ENCODE peak calls at places on chromosomes 4 and X, in eight cellular contexts. D is GM23248, W is K562, V is neural progenitor cell, R is HepG2, F is GM23338, P is fibroblast of lung, H is H1. N is an unnamed sample.

GRCh38 chr4:129335263-129335662 is 239.3 kb downstream of the C4orf33 start:
- DNase-seq in W (no peak), D (no peak), F (no peak), P (no peak), V (no peak), H (no peak), R (no peak), N (no peak)

GRCh38 chr4:51906167-51906647 is 63.3 kb downstream of the DCUN1D4 start:
- DNase-seq in W (no peak), H (no peak), P (peak), D (no peak), F (no peak), R (no peak), V (no peak), N (no peak)

GRCh38 chr4:1113311-1114009 is at the start of gene RNF212:
- DNase-seq in P (peak), V (peak), H (peak), W (no peak), R (no peak), F (peak), D (peak), N (no peak)

GRCh38 chrX:17788439-17788838 is 51.1 kb downstream of the SCML1 start:
- DNase-seq in D (peak), P (peak), V (peak), F (peak), R (peak), W (peak), H (peak), N (peak)

GRCh38 chr4:7941111-7942018 is 1.7 kb upstream of the AFAP1 start:
- DNase-seq in P (no peak), W (no peak), R (no peak), F (peak), V (no peak), H (no peak), D (peak), N (no peak)

GRCh38 chrX:69961365-69962072 is 88.2 kb downstream of the AWAT2 start:
- DNase-seq in W (no peak), D (no peak), P (no peak), V (no peak), R (no peak), H (no peak), F (no peak), N (no peak)

GRCh38 chr4:76546282-76547166 is 111.5 kb downstream of the SHROOM3 start:
- DNase-seq in P (peak), F (no peak), V (no peak), D (peak), W (no peak), R (no peak), H (no peak), N (no peak)

GRCh38 chrX:1493877-1494510 is 41.3 kb upstream of the ASMTL start:
- DNase-seq in R (no peak), P (no peak), H (peak), F (no peak), V (peak), W (no peak), D (no peak), N (peak)

GRCh38 chr4:172225457-172225856 is 412.3 kb downstream of the GALNTL6 start:
- DNase-seq in H (no peak), D (no peak), F (no peak), V (no peak), R (no peak), W (no peak), P (no peak), N (no peak)

GRCh38 chrX:68511255-68511654 is 12.4 kb downstream of the YIPF6 start:
- DNase-seq in V (peak), P (peak), D (peak), R (peak), W (peak), H (no peak), F (peak), N (peak)

GRCh38 chr4:2484993-2485392 is 16.1 kb downstream of the RNF4 start:
- DNase-seq in H (no peak), R (no peak), F (peak), W (no peak), V (peak), P (peak), D (peak), N (peak)

DNA sequence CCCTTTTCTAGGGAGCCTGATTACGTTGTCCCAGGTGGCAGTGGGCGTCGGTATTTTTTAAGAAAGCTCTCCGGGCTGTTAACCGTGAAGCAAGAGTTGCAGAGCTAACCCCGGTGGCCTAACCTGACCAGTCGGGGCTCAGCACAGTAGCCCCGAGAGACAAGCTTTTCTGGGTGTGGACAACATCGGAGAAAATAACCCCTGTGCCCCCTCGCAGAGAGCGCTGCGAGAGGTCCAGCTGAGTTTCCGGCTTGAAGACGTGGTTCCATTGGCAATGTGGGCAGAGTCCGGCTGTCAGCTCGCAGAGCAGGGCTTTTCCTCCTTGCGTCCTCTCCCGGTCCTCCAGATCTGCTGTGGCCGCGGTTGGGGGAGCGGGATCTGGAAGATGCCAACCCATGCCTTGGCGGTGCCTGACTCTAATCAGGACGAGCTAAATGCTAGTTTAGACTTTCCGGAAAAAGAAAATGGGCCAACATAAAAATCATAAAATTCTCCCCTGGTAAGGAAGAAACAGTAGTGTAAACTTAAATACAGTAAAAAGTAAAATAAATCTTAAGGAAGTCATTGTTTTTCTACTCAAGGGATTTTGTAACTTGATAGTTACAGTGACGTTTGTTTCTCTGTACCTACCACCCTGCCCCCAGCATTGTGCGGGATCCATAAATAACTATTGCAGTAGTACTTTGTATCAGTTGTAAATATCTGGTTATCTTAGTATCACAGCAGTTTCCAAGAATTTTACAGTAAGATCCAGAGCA is 603 bp upstream of the PLA2G12A start:
- DNase-seq in W (no peak), P (peak), R (no peak), D (peak), F (peak), V (peak), H (peak), N (no peak)
- H3K27ac ChIP-seq in W (peak), P (peak), R (peak), D (peak), F (peak), V (no peak), H (peak), N (peak)

GRCh38 chr4:153788064-153788418 is 842 bp downstream of the SFRP2 start:
- DNase-seq in V (peak), P (no peak), W (no peak), H (peak), R (no peak), D (no peak), F (peak), N (no peak)
- TF ChIP-seq EZH2 in V (no peak), P (no peak), W (no peak), H (no peak), R (no peak), D (no peak), F (no peak), N (no peak)

GRCh38 chr4:57076646-57077045 is 33.5 kb downstream of the IGFBP7 start:
- DNase-seq in P (no peak), R (no peak), F (no peak), H (no peak), D (no peak), V (no peak), W (no peak), N (no peak)

GRCh38 chr4:57075353-57075752 is 34.8 kb downstream of the IGFBP7 start:
- DNase-seq in F (no peak), H (no peak), D (no peak), P (no peak), W (no peak), R (no peak), V (no peak), N (no peak)

GRCh38 chr4:57071340-57071739 is 38.8 kb downstream of the IGFBP7 start:
- DNase-seq in R (no peak), D (peak), F (no peak), V (no peak), H (no peak), W (no peak), P (peak), N (no peak)

GRCh38 chr4:57074753-57075152 is 35.4 kb downstream of the IGFBP7 start:
- DNase-seq in P (peak), H (no peak), D (peak), F (no peak), W (no peak), V (no peak), R (no peak), N (no peak)

GRCh38 chr4:57073559-57073958 is 36.6 kb downstream of the IGFBP7 start:
- DNase-seq in P (peak), W (no peak), R (no peak), V (no peak), F (no peak), D (no peak), H (no peak), N (no peak)
- H3K27ac ChIP-seq in P (no peak), W (no peak), R (no peak), V (no peak), F (no peak), D (no peak), H (no peak), N (no peak)

DNA sequence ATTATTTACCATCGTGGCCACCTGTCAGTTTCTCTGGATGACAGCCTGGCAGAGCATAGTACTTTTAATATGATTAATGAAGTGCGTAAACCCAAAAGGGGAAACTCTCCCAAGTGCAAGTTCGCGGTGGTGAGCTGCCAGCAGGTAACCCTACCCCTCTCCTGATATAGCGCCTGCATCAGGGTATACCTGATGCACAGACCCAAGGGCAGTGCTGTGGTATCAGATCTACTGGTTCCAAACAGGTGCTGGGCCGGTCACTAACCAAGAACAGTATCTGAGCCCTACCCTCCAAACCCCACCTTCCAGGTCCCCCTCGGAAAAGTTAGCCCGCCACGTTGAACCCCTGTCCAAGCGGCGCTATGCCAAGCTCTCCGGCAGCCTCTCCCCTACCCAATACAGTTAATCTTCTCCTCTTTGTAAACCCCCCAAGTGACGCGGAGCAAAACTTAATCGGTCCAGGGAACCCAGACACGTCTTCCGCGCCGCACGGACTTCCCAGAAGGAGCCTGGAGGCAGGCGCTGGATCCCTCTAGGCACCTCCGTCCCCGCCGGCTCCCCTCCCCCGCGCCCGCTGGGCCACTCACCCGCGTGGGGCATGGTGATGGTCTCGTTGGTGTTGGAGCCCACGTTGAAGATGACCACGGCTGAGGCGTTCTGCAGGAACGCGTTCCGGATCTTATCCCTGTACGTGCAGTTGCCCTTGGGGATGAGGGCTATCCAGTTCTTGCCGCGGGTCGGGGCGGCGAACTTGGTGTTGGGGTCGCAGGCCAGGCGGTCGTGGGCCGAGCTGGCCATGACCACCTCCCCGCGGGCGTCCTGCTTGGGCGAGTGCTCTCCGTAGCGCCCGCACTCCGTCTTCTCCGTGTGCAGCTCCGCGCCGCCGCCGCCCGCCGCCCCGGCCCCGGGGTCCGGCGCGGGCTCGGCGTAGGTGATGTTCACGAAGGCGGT is 1.3 kb downstream of the RNF150 start:
- DNase-seq in R (no peak), W (no peak), V (peak), P (peak), H (peak), F (peak), D (peak), N (no peak)
- TF ChIP-seq EZH2 in R (no peak), W (no peak), V (peak), P (no peak), H (peak), F (no peak), D (no peak), N (no peak)

N was measured in MM.1S.